ENCODE peak calls at places on chromosomes 4 and X, in five cellular contexts. U is GM12878, J is Panc1, R is HepG2, Q is HCT116. V is an unnamed sample.
A peak's percentile ranks its signal among the peaks of the same experiment; 100 is the strongest.

GRCh38 chrX:102883491-102883890 is 53.6 kb upstream of the RAB40AL start:
- ATAC-seq in U (no peak), J (no peak), R (no peak), Q (no peak), V (no peak)

GRCh38 chr4:111842336-111842735 is 302.9 kb upstream of the FAM241A start:
- ATAC-seq in U (no peak), J (no peak), R (no peak), Q (no peak), V (no peak)

GRCh38 chr4:186826866-186827541 is 103.3 kb upstream of the FAT1 start:
- ATAC-seq in U (no peak), J (no peak), R (peak; percentile 54), Q (no peak), V (no peak)

GRCh38 chrX:74270393-74270792 is 33.6 kb upstream of the ZCCHC13 start:
- ATAC-seq in U (no peak), J (no peak), R (no peak), Q (no peak), V (no peak)

GRCh38 chrX:25125483-25125882 is 109.7 kb upstream of the ARX start:
- ATAC-seq in U (no peak), J (no peak), R (peak; percentile 66), Q (no peak), V (no peak)

GRCh38 chr4:74426101-74426500 is 18.8 kb upstream of the AREG start:
- ATAC-seq in U (no peak), J (no peak), R (no peak), Q (no peak), V (no peak)

GRCh38 chrX:119696251-119696890 is 3.4 kb upstream of the SEPTIN6 start:
- ATAC-seq in U (no peak), J (no peak), R (no peak), Q (no peak), V (no peak)

GRCh38 chr4:145944886-145945285 is 6.3 kb upstream of the ZNF827 start:
- ATAC-seq in U (no peak), J (no peak), R (no peak), Q (no peak), V (no peak)

GRCh38 chrX:46710927-46711623 is 47.8 kb downstream of the SLC9A7 start:
- ATAC-seq in U (peak; percentile 43), J (peak; percentile 37), R (no peak), Q (no peak), V (no peak)

GRCh38 chr4:7364979-7365378 is 69.8 kb downstream of the PSAPL1 start:
- ATAC-seq in U (no peak), J (no peak), R (no peak), Q (no peak), V (no peak)

GRCh38 chr4:37946503-37947179 is 13.6 kb upstream of the PTTG2 start:
- ATAC-seq in U (no peak), J (no peak), R (no peak), Q (no peak), V (no peak)

GRCh38 chr4:6988016-6988715 is 55.0 kb upstream of the TADA2B start:
- ATAC-seq in U (peak; percentile 10), J (no peak), R (no peak), Q (no peak), V (no peak)

GRCh38 chr4:57588557-57588956 is 478.4 kb upstream of the IGFBP7 start:
- ATAC-seq in U (no peak), J (no peak), R (no peak), Q (no peak), V (no peak)

GRCh38 chr4:188121530-188121929 is 12.1 kb upstream of the TRIML2 start:
- ATAC-seq in U (no peak), J (no peak), R (no peak), Q (no peak), V (no peak)

GRCh38 chrX:50718791-50719190 is 95.2 kb downstream of the SHROOM4 start:
- ATAC-seq in U (no peak), J (no peak), R (no peak), Q (no peak), V (no peak)

GRCh38 chrX:10176121-10177003 is 19.6 kb downstream of the CLCN4 start:
- ATAC-seq in U (peak; percentile 76), J (no peak), R (no peak), Q (no peak), V (no peak)

GRCh38 chrX:153537080-153537479 is 19.6 kb downstream of the ATP2B3 start:
- ATAC-seq in U (no peak), J (no peak), R (no peak), Q (no peak), V (no peak)

GRCh38 chr4:83618431-83618830 is 82.5 kb downstream of the GPAT3 start:
- ATAC-seq in U (no peak), J (peak; percentile 84), R (peak; percentile 95), Q (peak; percentile 87), V (peak; percentile 88)

GRCh38 chr4:17060230-17060629 is 161.8 kb upstream of the LDB2 start:
- ATAC-seq in U (no peak), J (no peak), R (no peak), Q (no peak), V (no peak)

GRCh38 chr4:8818063-8818881 is 53.4 kb downstream of the HMX1 start:
- ATAC-seq in U (no peak), J (no peak), R (no peak), Q (no peak), V (no peak)

GRCh38 chr4:17642404-17642783 is 28.0 kb downstream of the MED28 start:
- ATAC-seq in U (no peak), J (no peak), R (no peak), Q (no peak), V (no peak)

GRCh38 chrX:70444326-70445196 is at the start of gene DLG3:
- ATAC-seq in U (peak; percentile 38), J (peak; percentile 75), R (peak; percentile 63), Q (peak; percentile 89), V (peak; percentile 66)

GRCh38 chr4:59553063-59553738 is 1646.9 kb upstream of the ADGRL3 start:
- ATAC-seq in U (peak; percentile 97), J (peak; percentile 87), R (peak; percentile 49), Q (no peak), V (no peak)

GRCh38 chrX:153030801-153031200 is 25.5 kb upstream of the PNMA3 start:
- ATAC-seq in U (no peak), J (no peak), R (no peak), Q (no peak), V (no peak)

GRCh38 chr4:105509291-105509690 is 35.4 kb upstream of the PPA2 start:
- ATAC-seq in U (peak; percentile 96), J (no peak), R (no peak), Q (no peak), V (no peak)

GRCh38 chr4:76003015-76003414 is 4.3 kb downstream of the CXCL9 start:
- ATAC-seq in U (no peak), J (no peak), R (no peak), Q (no peak), V (no peak)

GRCh38 chr4:74654230-74654681 is 140.1 kb downstream of the BTC start:
- ATAC-seq in U (peak; percentile 95), J (no peak), R (peak; percentile 97), Q (peak; percentile 78), V (no peak)

GRCh38 chr4:145643295-145643694 is 24.1 kb downstream of the MMAA start:
- ATAC-seq in U (no peak), J (no peak), R (no peak), Q (no peak), V (no peak)

GRCh38 chr4:182748283-182748682 is 168.9 kb downstream of the DCTD start:
- ATAC-seq in U (no peak), J (no peak), R (no peak), Q (no peak), V (no peak)

GRCh38 chr4:4860803-4861591 is 1.5 kb downstream of the MSX1 start:
- ATAC-seq in U (peak; percentile 43), J (peak; percentile 9), R (peak; percentile 48), Q (peak; percentile 26), V (no peak)

GRCh38 chrX:86121916-86122315 is 26.3 kb upstream of the DACH2 start:
- ATAC-seq in U (no peak), J (no peak), R (peak; percentile 44), Q (no peak), V (no peak)

GRCh38 chr4:183758006-183758734 is 99.1 kb downstream of the TRAPPC11 start:
- ATAC-seq in U (no peak), J (no peak), R (no peak), Q (no peak), V (no peak)
- TF ChIP-seq POLR2AphosphoS5 in U (no peak), J (no peak), R (no peak), Q (no peak), V (no peak)

GRCh38 chrX:38817004-38817703 is 15.9 kb downstream of the MID1IP1 start:
- ATAC-seq in U (no peak), J (no peak), R (no peak), Q (no peak), V (no peak)
- TF ChIP-seq POLR2AphosphoS5 in U (no peak), J (no peak), R (no peak), Q (no peak), V (no peak)

GRCh38 chrX:13112499-13112898 is 68.1 kb upstream of the FAM9C start:
- ATAC-seq in U (no peak), J (no peak), R (no peak), Q (no peak), V (no peak)

GRCh38 chrX:13115457-13115856 is 71.0 kb upstream of the FAM9C start:
- ATAC-seq in U (no peak), J (no peak), R (peak; percentile 68), Q (no peak), V (no peak)

GRCh38 chrX:13109811-13110210 is 65.4 kb upstream of the FAM9C start:
- ATAC-seq in U (no peak), J (no peak), R (no peak), Q (no peak), V (no peak)

DNA sequence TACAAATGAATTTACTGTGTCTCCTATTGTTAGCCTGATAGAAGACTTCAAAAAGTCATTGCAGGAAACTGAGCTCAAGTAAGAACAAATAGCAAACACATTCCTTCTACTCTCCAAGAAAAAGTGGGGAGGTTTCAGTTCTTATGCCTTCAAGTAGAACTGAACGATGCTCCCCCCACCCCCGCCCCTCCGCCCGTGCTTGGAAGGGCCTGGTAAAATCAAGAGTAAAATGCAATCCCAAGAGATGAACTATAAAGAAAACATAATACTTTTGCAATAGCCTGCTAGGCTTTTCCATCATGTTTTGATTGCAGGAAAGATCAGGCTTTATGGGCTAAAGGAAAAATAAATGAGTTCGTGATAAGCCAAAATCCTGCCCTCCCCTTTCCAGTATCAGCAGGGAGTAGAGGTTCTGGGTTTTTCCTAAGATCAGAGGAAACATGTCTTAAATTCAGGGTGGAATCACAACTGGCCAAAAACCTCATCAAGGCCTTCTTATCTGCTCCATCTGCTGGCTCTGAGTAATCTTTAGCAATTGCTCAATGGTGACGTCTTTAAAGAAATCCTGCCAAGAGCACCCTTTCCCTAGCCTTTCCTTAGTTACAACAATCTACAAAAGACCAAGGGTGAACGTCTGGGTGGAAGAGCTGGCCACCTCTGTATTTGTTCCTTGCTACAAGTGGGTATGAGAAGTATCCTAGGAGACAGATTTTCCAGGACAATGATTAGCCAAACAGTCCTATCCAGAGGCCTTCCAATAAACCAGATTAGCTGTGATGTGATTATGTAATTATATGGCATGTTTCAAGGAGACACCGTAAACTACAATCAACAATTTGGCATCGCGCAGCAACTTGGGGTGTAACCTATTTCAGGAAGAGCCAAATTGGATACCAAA is 66.3 kb upstream of the FAM9C start:
- ATAC-seq in U (no peak), J (peak; percentile 74), R (no peak), Q (peak; percentile 69), V (peak; percentile 91)
- TF ChIP-seq POLR2AphosphoS5 in U (no peak), J (no peak), R (no peak), Q (no peak), V (peak; percentile 69)

DNA sequence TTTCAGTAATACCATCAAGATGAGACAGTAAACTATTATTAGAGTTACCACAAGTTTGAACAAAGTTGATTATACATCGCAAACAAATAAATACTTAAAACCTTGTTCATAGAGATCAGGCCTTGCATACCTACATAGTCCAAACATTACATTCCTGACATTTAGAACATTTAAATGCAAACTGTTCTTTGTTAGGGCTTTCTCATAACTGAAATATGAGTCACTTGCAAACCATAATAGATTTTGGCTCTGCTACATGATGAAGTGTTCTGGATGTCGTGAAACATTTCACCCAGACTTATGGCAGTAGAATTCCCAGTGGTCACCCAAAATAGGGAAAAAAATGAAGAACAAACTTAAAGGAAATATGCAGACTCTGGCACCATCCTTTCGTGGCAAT is 75.0 kb downstream of the FAT4 start:
- ATAC-seq in U (no peak), J (peak; percentile 94), R (no peak), Q (no peak), V (peak; percentile 79)
- TF ChIP-seq POLR2AphosphoS5 in U (no peak), J (no peak), R (no peak), Q (no peak), V (peak; percentile 67)

V was measured in gastroesophageal sphincter.